ENCODE peak calls at places on chromosomes 12 and 14, in five cellular contexts. E, P, G, B and S are unnamed samples.
A peak's percentile ranks its signal among the peaks of the same experiment; 100 is the strongest.

GRCh38 chr14:59228416-59228815 is 39.9 kb downstream of the DAAM1 start:
- DNase-seq in E (no peak), P (peak; percentile 63), G (no peak), B (no peak), S (no peak)

GRCh38 chr12:482061-482460 is 22.3 kb downstream of the B4GALNT3 start:
- DNase-seq in E (no peak), P (no peak), G (no peak), B (no peak), S (no peak)

GRCh38 chr12:47808574-47809380 is 10.9 kb downstream of the HDAC7 start:
- DNase-seq in E (peak; percentile 60), P (no peak), G (no peak), B (peak; percentile 78), S (no peak)

GRCh38 chr12:40183745-40184144 is 41.1 kb upstream of the LRRK2 start:
- DNase-seq in E (no peak), P (no peak), G (no peak), B (no peak), S (no peak)

GRCh38 chr14:58078471-58078870 is 73.5 kb downstream of the ARMH4 start:
- DNase-seq in E (no peak), P (peak; percentile 10), G (no peak), B (no peak), S (no peak)

GRCh38 chr12:94152292-94153083 is 4.1 kb downstream of the PLXNC1 start:
- DNase-seq in E (no peak), P (no peak), G (no peak), B (no peak), S (no peak)

GRCh38 chr14:96739511-96739910 is 57.7 kb upstream of the VRK1 start:
- DNase-seq in E (no peak), P (no peak), G (no peak), B (no peak), S (no peak)

GRCh38 chr12:9132008-9132535 is 16.4 kb upstream of the A2M start:
- DNase-seq in E (no peak), P (no peak), G (no peak), B (no peak), S (no peak)

GRCh38 chr12:19895609-19896008 is 456.3 kb downstream of the AEBP2 start:
- DNase-seq in E (peak; percentile 60), P (no peak), G (no peak), B (no peak), S (no peak)

GRCh38 chr12:88893801-88894200 is 313.5 kb upstream of the KITLG start:
- DNase-seq in E (no peak), P (no peak), G (no peak), B (no peak), S (no peak)

GRCh38 chr12:24363177-24363754 is 413.8 kb upstream of the SOX5 start:
- DNase-seq in E (no peak), P (no peak), G (no peak), B (no peak), S (no peak)

GRCh38 chr12:52337054-52337453 is 15.9 kb upstream of the KRT83 start:
- DNase-seq in E (no peak), P (peak; percentile 24), G (peak; percentile 48), B (no peak), S (no peak)

GRCh38 chr12:118050972-118051910 is 9.7 kb downstream of the WSB2 start:
- DNase-seq in E (no peak), P (no peak), G (no peak), B (no peak), S (no peak)

GRCh38 chr12:102522768-102523167 is 42.4 kb upstream of the IGF1 start:
- DNase-seq in E (no peak), P (no peak), G (no peak), B (no peak), S (no peak)

GRCh38 chr12:113933201-113933786 is 32.8 kb downstream of the RBM19 start:
- DNase-seq in E (no peak), P (peak; percentile 96), G (no peak), B (no peak), S (peak; percentile 33)

GRCh38 chr14:78417532-78417931 is 247.4 kb downstream of the NRXN3 start:
- DNase-seq in E (no peak), P (no peak), G (no peak), B (no peak), S (no peak)

GRCh38 chr14:71117839-71118743 is 210.8 kb downstream of the PCNX1 start:
- DNase-seq in E (no peak), P (peak; percentile 80), G (peak; percentile 99), B (no peak), S (peak; percentile 84)

GRCh38 chr12:108139454-108139853 is 10.4 kb downstream of the WSCD2 start:
- DNase-seq in E (no peak), P (no peak), G (no peak), B (no peak), S (no peak)

GRCh38 chr12:48968467-48968866 is 3.1 kb downstream of the WNT10B start:
- DNase-seq in E (no peak), P (no peak), G (no peak), B (no peak), S (no peak)

GRCh38 chr14:58082491-58083098 is 69.4 kb downstream of the ARMH4 start:
- DNase-seq in E (peak; percentile 81), P (peak; percentile 93), G (peak; percentile 54), B (no peak), S (peak; percentile 74)

GRCh38 chr12:40287369-40287975 is 62.7 kb downstream of the LRRK2 start:
- DNase-seq in E (no peak), P (no peak), G (no peak), B (no peak), S (no peak)

GRCh38 chr12:54259194-54260011 is 20.5 kb downstream of the CBX5 start:
- DNase-seq in E (peak; percentile 90), P (peak; percentile 93), G (no peak), B (no peak), S (no peak)

GRCh38 chr12:46365951-46366379 is 6.6 kb downstream of the SLC38A2 start:
- DNase-seq in E (no peak), P (peak; percentile 27), G (no peak), B (no peak), S (no peak)

GRCh38 chr12:39592295-39592694 is 27.3 kb downstream of the ABCD2 start:
- DNase-seq in E (no peak), P (no peak), G (no peak), B (no peak), S (no peak)

GRCh38 chr14:102508774-102509743 is 517 bp downstream of the ANKRD9 start:
- DNase-seq in E (peak; percentile 35), P (peak; percentile 35), G (peak; percentile 48), B (no peak), S (no peak)

GRCh38 chr12:96487214-96487613 is 2.2 kb upstream of the CFAP54 start:
- DNase-seq in E (peak; percentile 77), P (peak; percentile 74), G (peak; percentile 92), B (no peak), S (no peak)

GRCh38 chr12:19402743-19403400 is 36.4 kb upstream of the AEBP2 start:
- DNase-seq in E (peak; percentile 67), P (peak; percentile 62), G (peak; percentile 43), B (no peak), S (no peak)

GRCh38 chr12:13817131-13817530 is 164.3 kb downstream of the GRIN2B start:
- DNase-seq in E (no peak), P (no peak), G (no peak), B (no peak), S (no peak)

GRCh38 chr12:67048371-67048770 is 220.8 kb upstream of the CAND1 start:
- DNase-seq in E (no peak), P (no peak), G (no peak), B (no peak), S (no peak)

GRCh38 chr12:3313655-3314305 is 177.2 kb upstream of the PRMT8 start:
- DNase-seq in E (peak; percentile 20), P (peak; percentile 44), G (peak; percentile 47), B (peak; percentile 22), S (no peak)

GRCh38 chr14:67665886-67666285 is 8.5 kb downstream of the VTI1B start:
- DNase-seq in E (no peak), P (peak; percentile 67), G (no peak), B (no peak), S (no peak)

GRCh38 chr12:14768823-14769405 is 34.4 kb downstream of the WBP11 start:
- DNase-seq in E (no peak), P (peak; percentile 37), G (no peak), B (no peak), S (no peak)

GRCh38 chr14:100679707-100680438 is 46.8 kb upstream of the DLK1 start:
- DNase-seq in E (no peak), P (peak; percentile 96), G (no peak), B (no peak), S (peak; percentile 37)
- H3K4me3 ChIP-seq in E (no peak overlapping the region), P (no peak overlapping the region), G (no peak overlapping the region), B (no peak overlapping the region), S (no peak overlapping the region)

GRCh38 chr14:99478133-99478532 is 2.5 kb downstream of the SETD3 start:
- DNase-seq in E (no peak), P (no peak), G (no peak), B (no peak), S (no peak)

GRCh38 chr14:99480856-99481744 is at the start of the genes CCNK and SETD3:
- DNase-seq in E (peak; percentile 100), P (peak; percentile 100), G (peak; percentile 94), B (peak; percentile 100), S (peak; percentile 98)

GRCh38 chr14:99481745-99482099 is 513 bp downstream of the CCNK start:
- DNase-seq in E (no peak), P (peak; percentile 52), G (no peak), B (peak; percentile 23), S (no peak)

GRCh38 chr14:99479160-99479902 is 1.3 kb downstream of the SETD3 start:
- DNase-seq in E (peak; percentile 11), P (peak; percentile 21), G (no peak), B (no peak), S (no peak)

GRCh38 chr14:99479903-99480855 is 480 bp downstream of the SETD3 start:
- DNase-seq in E (peak; percentile 58), P (peak; percentile 65), G (peak; percentile 42), B (peak; percentile 63), S (peak; percentile 14)
- TF ChIP-seq CTCF in E (no peak), P (peak; percentile 31), G (no peak), B (no peak), S (no peak)

DNA sequence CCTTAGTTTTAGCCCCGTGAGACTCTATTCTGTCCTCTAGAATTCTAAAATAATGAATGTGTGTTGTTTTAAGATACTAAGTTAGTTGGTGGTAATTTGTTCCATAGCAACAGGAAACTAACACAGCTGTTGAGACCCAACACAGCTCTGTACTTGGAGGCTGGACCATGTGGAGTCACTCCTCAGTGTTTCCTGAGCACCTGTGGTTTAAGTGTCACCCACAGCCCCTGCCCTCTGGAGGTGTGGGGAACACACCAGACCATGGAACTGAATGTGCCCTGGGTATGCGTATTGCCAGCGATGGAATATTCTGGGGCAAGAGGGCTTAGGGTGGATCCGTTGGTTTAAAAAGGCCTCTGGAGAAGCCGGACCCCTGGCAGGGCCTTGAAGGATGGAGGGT is 16.6 kb upstream of the GPR68 start:
- DNase-seq in E (no peak), P (no peak), G (no peak), B (no peak), S (no peak)
- H3K4me3 ChIP-seq in E (no peak overlapping the region), P (no peak overlapping the region), G (no peak overlapping the region), B (no peak overlapping the region), S (no peak overlapping the region)

DNA sequence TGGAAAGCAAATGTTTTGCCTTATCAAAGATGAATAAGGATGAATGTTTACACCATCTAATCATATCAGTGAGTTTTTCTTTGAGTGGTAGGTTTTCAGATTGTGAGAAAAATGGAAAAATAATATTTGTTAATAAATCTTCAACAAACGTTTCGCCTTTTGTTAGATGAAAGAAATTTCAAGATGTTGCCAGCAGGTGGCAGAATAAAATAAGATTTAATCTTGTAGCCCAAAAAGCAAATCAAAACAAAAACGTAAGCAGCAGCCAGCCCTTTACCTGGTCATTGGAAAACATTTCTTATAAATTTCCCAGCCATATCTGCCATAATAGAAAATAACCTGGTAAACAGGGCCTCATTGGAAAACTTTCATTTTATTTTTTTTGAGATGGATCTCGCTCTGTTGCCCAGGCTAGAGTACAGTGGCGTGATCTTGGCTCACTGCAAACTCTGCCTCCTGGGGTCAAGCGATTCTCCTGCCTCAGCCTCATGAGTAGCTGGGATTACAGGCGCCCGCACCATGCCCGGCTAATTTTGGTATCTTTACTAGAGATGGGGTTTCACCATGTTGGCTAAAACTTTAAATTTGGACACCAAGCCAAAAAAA is 15.4 kb upstream of the TMEM120B start:
- DNase-seq in E (peak; percentile 62), P (peak; percentile 69), G (no peak), B (no peak), S (no peak)
- TF ChIP-seq CTCF in E (no peak), P (peak; percentile 34), G (peak; percentile 70), B (no peak), S (no peak)